ENCODE peak calls at places on chromosome 19, in five cellular contexts. One of them, this sample, is unnamed.

GRCh38 chr19:56158170-56158757 is 17.2 kb downstream of the ZNF444 start:
- DNase-seq in COR-L47: no peak
- DNase-seq in CD4-positive, CD25-positive, alpha-beta regulatory T cell: no peak
- DNase-seq in NCI-H1694 treated with DMSO at 0.1 percent for 48 hours: no peak
- DNase-seq in amniotic epithelial cell: no peak
- DNase-seq in this sample: no peak

GRCh38 chr19:18294467-18294864 is 13.0 kb upstream of the JUND start:
- DNase-seq in COR-L47: peak
- DNase-seq in CD4-positive, CD25-positive, alpha-beta regulatory T cell: peak
- DNase-seq in NCI-H1694 treated with DMSO at 0.1 percent for 48 hours: no peak
- DNase-seq in amniotic epithelial cell: no peak
- DNase-seq in this sample: peak

GRCh38 chr19:39190768-39191167 is 6.0 kb upstream of the NCCRP1 start:
- DNase-seq in COR-L47: no peak
- DNase-seq in CD4-positive, CD25-positive, alpha-beta regulatory T cell: no peak
- DNase-seq in NCI-H1694 treated with DMSO at 0.1 percent for 48 hours: no peak
- DNase-seq in amniotic epithelial cell: no peak
- DNase-seq in this sample: no peak

GRCh38 chr19:46371371-46371901 is 24.5 kb downstream of the PPP5C start:
- DNase-seq in COR-L47: no peak
- DNase-seq in CD4-positive, CD25-positive, alpha-beta regulatory T cell: no peak
- DNase-seq in NCI-H1694 treated with DMSO at 0.1 percent for 48 hours: no peak
- DNase-seq in amniotic epithelial cell: no peak
- DNase-seq in this sample: no peak

GRCh38 chr19:13843104-13843921 is 33.6 kb upstream of the NANOS3 start:
- DNase-seq in COR-L47: peak
- DNase-seq in CD4-positive, CD25-positive, alpha-beta regulatory T cell: no peak
- DNase-seq in NCI-H1694 treated with DMSO at 0.1 percent for 48 hours: no peak
- DNase-seq in amniotic epithelial cell: no peak
- DNase-seq in this sample: peak

GRCh38 chr19:4284176-4284958 is 5.3 kb downstream of the SHD start:
- DNase-seq in COR-L47: no peak
- DNase-seq in CD4-positive, CD25-positive, alpha-beta regulatory T cell: no peak
- DNase-seq in NCI-H1694 treated with DMSO at 0.1 percent for 48 hours: no peak
- DNase-seq in amniotic epithelial cell: peak
- DNase-seq in this sample: no peak

GRCh38 chr19:6532244-6532999 is 1.6 kb downstream of the TNFSF9 start:
- DNase-seq in COR-L47: no peak
- DNase-seq in CD4-positive, CD25-positive, alpha-beta regulatory T cell: no peak
- DNase-seq in NCI-H1694 treated with DMSO at 0.1 percent for 48 hours: no peak
- DNase-seq in amniotic epithelial cell: no peak
- DNase-seq in this sample: no peak

GRCh38 chr19:2775556-2776430 is 7.3 kb downstream of the SGTA start:
- DNase-seq in COR-L47: no peak
- DNase-seq in CD4-positive, CD25-positive, alpha-beta regulatory T cell: peak
- DNase-seq in NCI-H1694 treated with DMSO at 0.1 percent for 48 hours: no peak
- DNase-seq in amniotic epithelial cell: peak
- DNase-seq in this sample: peak

GRCh38 chr19:45469835-45470146 is 2.0 kb downstream of the FOSB start:
- DNase-seq in COR-L47: peak
- DNase-seq in CD4-positive, CD25-positive, alpha-beta regulatory T cell: no peak
- DNase-seq in NCI-H1694 treated with DMSO at 0.1 percent for 48 hours: no peak
- DNase-seq in amniotic epithelial cell: no peak
- DNase-seq in this sample: no peak

GRCh38 chr19:55454787-55455243 is 6.6 kb downstream of the ISOC2 start:
- DNase-seq in COR-L47: peak
- DNase-seq in CD4-positive, CD25-positive, alpha-beta regulatory T cell: peak
- DNase-seq in NCI-H1694 treated with DMSO at 0.1 percent for 48 hours: peak
- DNase-seq in amniotic epithelial cell: no peak
- DNase-seq in this sample: no peak

GRCh38 chr19:50794778-50795664 is 4.8 kb downstream of the ACP4 start:
- DNase-seq in COR-L47: no peak
- DNase-seq in CD4-positive, CD25-positive, alpha-beta regulatory T cell: no peak
- DNase-seq in NCI-H1694 treated with DMSO at 0.1 percent for 48 hours: no peak
- DNase-seq in amniotic epithelial cell: no peak
- DNase-seq in this sample: no peak

GRCh38 chr19:57786906-57787305 is 17.4 kb downstream of the ZNF586 start:
- DNase-seq in COR-L47: no peak
- DNase-seq in CD4-positive, CD25-positive, alpha-beta regulatory T cell: no peak
- DNase-seq in NCI-H1694 treated with DMSO at 0.1 percent for 48 hours: no peak
- DNase-seq in amniotic epithelial cell: no peak
- DNase-seq in this sample: no peak

GRCh38 chr19:17305517-17306284 is at the start of gene MRPL34:
- DNase-seq in COR-L47: peak
- DNase-seq in CD4-positive, CD25-positive, alpha-beta regulatory T cell: peak
- DNase-seq in NCI-H1694 treated with DMSO at 0.1 percent for 48 hours: peak
- DNase-seq in amniotic epithelial cell: peak
- DNase-seq in this sample: peak

GRCh38 chr19:32891609-32892008 is 22.0 kb upstream of the SLC7A9 start:
- DNase-seq in COR-L47: no peak
- DNase-seq in CD4-positive, CD25-positive, alpha-beta regulatory T cell: no peak
- DNase-seq in NCI-H1694 treated with DMSO at 0.1 percent for 48 hours: no peak
- DNase-seq in amniotic epithelial cell: no peak
- DNase-seq in this sample: no peak

GRCh38 chr19:12668937-12669271 is 2.3 kb downstream of the WDR83 start:
- DNase-seq in COR-L47: no peak
- DNase-seq in CD4-positive, CD25-positive, alpha-beta regulatory T cell: peak
- DNase-seq in NCI-H1694 treated with DMSO at 0.1 percent for 48 hours: no peak
- DNase-seq in amniotic epithelial cell: peak
- DNase-seq in this sample: peak

GRCh38 chr19:5786593-5787551 is 2.3 kb upstream of the PRR22 start:
- DNase-seq in COR-L47: no peak
- DNase-seq in CD4-positive, CD25-positive, alpha-beta regulatory T cell: no peak
- DNase-seq in NCI-H1694 treated with DMSO at 0.1 percent for 48 hours: no peak
- DNase-seq in amniotic epithelial cell: no peak
- DNase-seq in this sample: no peak

GRCh38 chr19:48751835-48752510 is 468 bp downstream of the FUT1 start:
- DNase-seq in COR-L47: no peak
- DNase-seq in CD4-positive, CD25-positive, alpha-beta regulatory T cell: no peak
- DNase-seq in NCI-H1694 treated with DMSO at 0.1 percent for 48 hours: no peak
- DNase-seq in amniotic epithelial cell: no peak
- DNase-seq in this sample: no peak

GRCh38 chr19:18489627-18490184 is 32.2 kb downstream of the ELL start:
- DNase-seq in COR-L47: no peak
- DNase-seq in CD4-positive, CD25-positive, alpha-beta regulatory T cell: no peak
- DNase-seq in NCI-H1694 treated with DMSO at 0.1 percent for 48 hours: no peak
- DNase-seq in amniotic epithelial cell: no peak
- DNase-seq in this sample: no peak

GRCh38 chr19:41323430-41324125 is 13.6 kb downstream of the CCDC97 start:
- DNase-seq in COR-L47: no peak
- DNase-seq in CD4-positive, CD25-positive, alpha-beta regulatory T cell: no peak
- DNase-seq in NCI-H1694 treated with DMSO at 0.1 percent for 48 hours: peak
- DNase-seq in amniotic epithelial cell: peak
- DNase-seq in this sample: peak

GRCh38 chr19:49987159-49987698 is 26.3 kb upstream of the SIGLEC11 start:
- DNase-seq in COR-L47: no peak
- DNase-seq in CD4-positive, CD25-positive, alpha-beta regulatory T cell: peak
- DNase-seq in NCI-H1694 treated with DMSO at 0.1 percent for 48 hours: no peak
- DNase-seq in amniotic epithelial cell: peak
- DNase-seq in this sample: peak

GRCh38 chr19:49461656-49462055 is 8.6 kb downstream of the ALDH16A1 start:
- DNase-seq in COR-L47: no peak
- DNase-seq in CD4-positive, CD25-positive, alpha-beta regulatory T cell: no peak
- DNase-seq in NCI-H1694 treated with DMSO at 0.1 percent for 48 hours: no peak
- DNase-seq in amniotic epithelial cell: no peak
- DNase-seq in this sample: no peak

GRCh38 chr19:45324349-45324907 is 1.8 kb upstream of the CKM start:
- DNase-seq in COR-L47: no peak
- DNase-seq in CD4-positive, CD25-positive, alpha-beta regulatory T cell: no peak
- DNase-seq in NCI-H1694 treated with DMSO at 0.1 percent for 48 hours: no peak
- DNase-seq in amniotic epithelial cell: no peak
- DNase-seq in this sample: no peak

GRCh38 chr19:51971624-51972023 is 15.0 kb downstream of the ZNF350 start:
- DNase-seq in COR-L47: no peak
- DNase-seq in CD4-positive, CD25-positive, alpha-beta regulatory T cell: peak
- DNase-seq in NCI-H1694 treated with DMSO at 0.1 percent for 48 hours: no peak
- DNase-seq in amniotic epithelial cell: peak
- DNase-seq in this sample: no peak

GRCh38 chr19:17765069-17765618 is 13.9 kb downstream of the FCHO1 start:
- DNase-seq in COR-L47: no peak
- DNase-seq in CD4-positive, CD25-positive, alpha-beta regulatory T cell: no peak
- DNase-seq in NCI-H1694 treated with DMSO at 0.1 percent for 48 hours: no peak
- DNase-seq in amniotic epithelial cell: peak
- DNase-seq in this sample: peak

GRCh38 chr19:44684892-44685847 is 13.8 kb upstream of the CEACAM16 start:
- DNase-seq in COR-L47: no peak
- DNase-seq in CD4-positive, CD25-positive, alpha-beta regulatory T cell: no peak
- DNase-seq in NCI-H1694 treated with DMSO at 0.1 percent for 48 hours: no peak
- DNase-seq in amniotic epithelial cell: peak
- DNase-seq in this sample: no peak

GRCh38 chr19:54063350-54064078 is at the start of gene VSTM1:
- DNase-seq in COR-L47: no peak
- DNase-seq in CD4-positive, CD25-positive, alpha-beta regulatory T cell: no peak
- DNase-seq in NCI-H1694 treated with DMSO at 0.1 percent for 48 hours: no peak
- DNase-seq in amniotic epithelial cell: no peak
- DNase-seq in this sample: no peak

GRCh38 chr19:40799558-40800338 is 757 bp downstream of the EGLN2 start:
- DNase-seq in COR-L47: no peak
- DNase-seq in CD4-positive, CD25-positive, alpha-beta regulatory T cell: no peak
- DNase-seq in NCI-H1694 treated with DMSO at 0.1 percent for 48 hours: no peak
- DNase-seq in amniotic epithelial cell: no peak
- DNase-seq in this sample: peak

GRCh38 chr19:6216996-6217751 is 62.6 kb downstream of the MLLT1 start:
- DNase-seq in COR-L47: no peak
- DNase-seq in CD4-positive, CD25-positive, alpha-beta regulatory T cell: no peak
- DNase-seq in NCI-H1694 treated with DMSO at 0.1 percent for 48 hours: no peak
- DNase-seq in amniotic epithelial cell: peak
- DNase-seq in this sample: peak

This sample was measured in Right ventricle myocardium superior.